ENCODE peak calls at places on chromosomes 16 and 17, in eight cellular contexts. One of them, this sample, is unnamed.

GRCh38 chr17:17539591-17539990 is 43.4 kb upstream of the RASD1 start:
- DNase-seq in activated CD4-positive, alpha-beta T cell treated with anti-CD3 and anti-CD28 coated beads, Interleukin-2, amount 50 U/mL, for 48 hours: no peak
- DNase-seq in Calu3: no peak
- DNase-seq in stimulated activated CD4-positive, alpha-beta T cell treated with anti-CD3 and anti-CD28 coated beads, Interleukin-15, amount 100 ng/mL, for 1 hour: no peak
- DNase-seq in AG20443: no peak
- DNase-seq in activated B cell treated with CpG ODN at 0.5 μM for 24 hours: no peak
- DNase-seq in fibroblast of gingiva: no peak
- DNase-seq in HFFc6: no peak
- DNase-seq in this sample: no peak

GRCh38 chr17:957856-958421 is 21.6 kb downstream of the NXN start:
- DNase-seq in fibroblast of gingiva: no peak
- DNase-seq in AG20443: no peak
- DNase-seq in stimulated activated CD4-positive, alpha-beta T cell treated with anti-CD3 and anti-CD28 coated beads, Interleukin-15, amount 100 ng/mL, for 1 hour: no peak
- DNase-seq in HFFc6: no peak
- DNase-seq in activated B cell treated with CpG ODN at 0.5 μM for 24 hours: no peak
- DNase-seq in activated CD4-positive, alpha-beta T cell treated with anti-CD3 and anti-CD28 coated beads, Interleukin-2, amount 50 U/mL, for 48 hours: no peak
- DNase-seq in Calu3: no peak
- DNase-seq in this sample: no peak

GRCh38 chr17:6494239-6494941 is 50.1 kb downstream of the PIMREG start:
- DNase-seq in activated B cell treated with CpG ODN at 0.5 μM for 24 hours: no peak
- DNase-seq in AG20443: no peak
- DNase-seq in fibroblast of gingiva: no peak
- DNase-seq in HFFc6: no peak
- DNase-seq in Calu3: peak; percentile 36
- DNase-seq in stimulated activated CD4-positive, alpha-beta T cell treated with anti-CD3 and anti-CD28 coated beads, Interleukin-15, amount 100 ng/mL, for 1 hour: no peak
- DNase-seq in activated CD4-positive, alpha-beta T cell treated with anti-CD3 and anti-CD28 coated beads, Interleukin-2, amount 50 U/mL, for 48 hours: no peak
- DNase-seq in this sample: no peak

GRCh38 chr17:28908640-28909098 is 5.8 kb upstream of the DHRS13 start:
- DNase-seq in Calu3: no peak
- DNase-seq in activated B cell treated with CpG ODN at 0.5 μM for 24 hours: no peak
- DNase-seq in AG20443: peak; percentile 85
- DNase-seq in stimulated activated CD4-positive, alpha-beta T cell treated with anti-CD3 and anti-CD28 coated beads, Interleukin-15, amount 100 ng/mL, for 1 hour: no peak
- DNase-seq in fibroblast of gingiva: peak; percentile 72
- DNase-seq in HFFc6: peak; percentile 61
- DNase-seq in activated CD4-positive, alpha-beta T cell treated with anti-CD3 and anti-CD28 coated beads, Interleukin-2, amount 50 U/mL, for 48 hours: no peak
- DNase-seq in this sample: no peak

GRCh38 chr17:11598274-11599221 is at the start of gene DNAH9:
- DNase-seq in AG20443: peak; percentile 55
- DNase-seq in HFFc6: no peak
- DNase-seq in fibroblast of gingiva: no peak
- DNase-seq in Calu3: peak; percentile 93
- DNase-seq in activated B cell treated with CpG ODN at 0.5 μM for 24 hours: no peak
- DNase-seq in stimulated activated CD4-positive, alpha-beta T cell treated with anti-CD3 and anti-CD28 coated beads, Interleukin-15, amount 100 ng/mL, for 1 hour: no peak
- DNase-seq in activated CD4-positive, alpha-beta T cell treated with anti-CD3 and anti-CD28 coated beads, Interleukin-2, amount 50 U/mL, for 48 hours: peak; percentile 9
- DNase-seq in this sample: peak; percentile 50

GRCh38 chr17:80274871-80275449 is 14.3 kb downstream of the RNF213 start:
- DNase-seq in AG20443: no peak
- DNase-seq in fibroblast of gingiva: no peak
- DNase-seq in Calu3: no peak
- DNase-seq in stimulated activated CD4-positive, alpha-beta T cell treated with anti-CD3 and anti-CD28 coated beads, Interleukin-15, amount 100 ng/mL, for 1 hour: no peak
- DNase-seq in activated CD4-positive, alpha-beta T cell treated with anti-CD3 and anti-CD28 coated beads, Interleukin-2, amount 50 U/mL, for 48 hours: no peak
- DNase-seq in activated B cell treated with CpG ODN at 0.5 μM for 24 hours: no peak
- DNase-seq in HFFc6: no peak
- DNase-seq in this sample: no peak

GRCh38 chr17:4499431-4500187 is 928 bp downstream of the SPNS2 start:
- DNase-seq in activated B cell treated with CpG ODN at 0.5 μM for 24 hours: peak; percentile 30
- DNase-seq in Calu3: no peak
- DNase-seq in HFFc6: no peak
- DNase-seq in fibroblast of gingiva: no peak
- DNase-seq in stimulated activated CD4-positive, alpha-beta T cell treated with anti-CD3 and anti-CD28 coated beads, Interleukin-15, amount 100 ng/mL, for 1 hour: no peak
- DNase-seq in AG20443: no peak
- DNase-seq in activated CD4-positive, alpha-beta T cell treated with anti-CD3 and anti-CD28 coated beads, Interleukin-2, amount 50 U/mL, for 48 hours: peak; percentile 19
- DNase-seq in this sample: no peak

GRCh38 chr17:34116306-34116705 is 138.8 kb upstream of the CCL2 start:
- DNase-seq in Calu3: no peak
- DNase-seq in AG20443: no peak
- DNase-seq in activated CD4-positive, alpha-beta T cell treated with anti-CD3 and anti-CD28 coated beads, Interleukin-2, amount 50 U/mL, for 48 hours: no peak
- DNase-seq in stimulated activated CD4-positive, alpha-beta T cell treated with anti-CD3 and anti-CD28 coated beads, Interleukin-15, amount 100 ng/mL, for 1 hour: no peak
- DNase-seq in activated B cell treated with CpG ODN at 0.5 μM for 24 hours: no peak
- DNase-seq in HFFc6: no peak
- DNase-seq in fibroblast of gingiva: no peak
- DNase-seq in this sample: no peak

GRCh38 chr17:40095944-40096791 is 4.2 kb downstream of the NR1D1 start:
- DNase-seq in stimulated activated CD4-positive, alpha-beta T cell treated with anti-CD3 and anti-CD28 coated beads, Interleukin-15, amount 100 ng/mL, for 1 hour: peak; percentile 59
- DNase-seq in fibroblast of gingiva: peak; percentile 38
- DNase-seq in HFFc6: no peak
- DNase-seq in AG20443: no peak
- DNase-seq in Calu3: no peak
- DNase-seq in activated B cell treated with CpG ODN at 0.5 μM for 24 hours: peak; percentile 58
- DNase-seq in activated CD4-positive, alpha-beta T cell treated with anti-CD3 and anti-CD28 coated beads, Interleukin-2, amount 50 U/mL, for 48 hours: peak; percentile 75
- DNase-seq in this sample: peak; percentile 41

GRCh38 chr17:61997649-61998048 is 67.4 kb downstream of the MED13 start:
- DNase-seq in stimulated activated CD4-positive, alpha-beta T cell treated with anti-CD3 and anti-CD28 coated beads, Interleukin-15, amount 100 ng/mL, for 1 hour: no peak
- DNase-seq in activated CD4-positive, alpha-beta T cell treated with anti-CD3 and anti-CD28 coated beads, Interleukin-2, amount 50 U/mL, for 48 hours: no peak
- DNase-seq in HFFc6: peak; percentile 75
- DNase-seq in Calu3: no peak
- DNase-seq in fibroblast of gingiva: peak; percentile 61
- DNase-seq in AG20443: peak; percentile 42
- DNase-seq in activated B cell treated with CpG ODN at 0.5 μM for 24 hours: no peak
- DNase-seq in this sample: no peak

GRCh38 chr16:86342161-86342560 is 168.2 kb upstream of the FOXF1 start:
- DNase-seq in AG20443: no peak
- DNase-seq in Calu3: no peak
- DNase-seq in activated CD4-positive, alpha-beta T cell treated with anti-CD3 and anti-CD28 coated beads, Interleukin-2, amount 50 U/mL, for 48 hours: no peak
- DNase-seq in activated B cell treated with CpG ODN at 0.5 μM for 24 hours: no peak
- DNase-seq in fibroblast of gingiva: no peak
- DNase-seq in stimulated activated CD4-positive, alpha-beta T cell treated with anti-CD3 and anti-CD28 coated beads, Interleukin-15, amount 100 ng/mL, for 1 hour: no peak
- DNase-seq in HFFc6: no peak
- DNase-seq in this sample: no peak

GRCh38 chr16:16045879-16046278 is 96.5 kb downstream of the ABCC1 start:
- DNase-seq in fibroblast of gingiva: no peak
- DNase-seq in activated B cell treated with CpG ODN at 0.5 μM for 24 hours: no peak
- DNase-seq in HFFc6: no peak
- DNase-seq in AG20443: no peak
- DNase-seq in Calu3: no peak
- DNase-seq in activated CD4-positive, alpha-beta T cell treated with anti-CD3 and anti-CD28 coated beads, Interleukin-2, amount 50 U/mL, for 48 hours: no peak
- DNase-seq in stimulated activated CD4-positive, alpha-beta T cell treated with anti-CD3 and anti-CD28 coated beads, Interleukin-15, amount 100 ng/mL, for 1 hour: no peak
- DNase-seq in this sample: peak; percentile 8

GRCh38 chr16:72875291-72876036 is 172.5 kb downstream of the ZFHX3 start:
- DNase-seq in activated CD4-positive, alpha-beta T cell treated with anti-CD3 and anti-CD28 coated beads, Interleukin-2, amount 50 U/mL, for 48 hours: no peak
- DNase-seq in activated B cell treated with CpG ODN at 0.5 μM for 24 hours: no peak
- DNase-seq in Calu3: peak; percentile 21
- DNase-seq in AG20443: no peak
- DNase-seq in stimulated activated CD4-positive, alpha-beta T cell treated with anti-CD3 and anti-CD28 coated beads, Interleukin-15, amount 100 ng/mL, for 1 hour: no peak
- DNase-seq in HFFc6: no peak
- DNase-seq in fibroblast of gingiva: no peak
- DNase-seq in this sample: peak; percentile 71

GRCh38 chr16:78437352-78437968 is 338.0 kb downstream of the WWOX start:
- DNase-seq in activated CD4-positive, alpha-beta T cell treated with anti-CD3 and anti-CD28 coated beads, Interleukin-2, amount 50 U/mL, for 48 hours: peak; percentile 10
- DNase-seq in stimulated activated CD4-positive, alpha-beta T cell treated with anti-CD3 and anti-CD28 coated beads, Interleukin-15, amount 100 ng/mL, for 1 hour: no peak
- DNase-seq in AG20443: peak; percentile 27
- DNase-seq in activated B cell treated with CpG ODN at 0.5 μM for 24 hours: no peak
- DNase-seq in HFFc6: no peak
- DNase-seq in fibroblast of gingiva: no peak
- DNase-seq in Calu3: peak; percentile 72
- DNase-seq in this sample: no peak

GRCh38 chr16:25799816-25800215 is 108.1 kb downstream of the HS3ST4 start:
- DNase-seq in activated CD4-positive, alpha-beta T cell treated with anti-CD3 and anti-CD28 coated beads, Interleukin-2, amount 50 U/mL, for 48 hours: no peak
- DNase-seq in AG20443: no peak
- DNase-seq in HFFc6: no peak
- DNase-seq in activated B cell treated with CpG ODN at 0.5 μM for 24 hours: no peak
- DNase-seq in fibroblast of gingiva: no peak
- DNase-seq in stimulated activated CD4-positive, alpha-beta T cell treated with anti-CD3 and anti-CD28 coated beads, Interleukin-15, amount 100 ng/mL, for 1 hour: no peak
- DNase-seq in Calu3: no peak
- DNase-seq in this sample: no peak

GRCh38 chr16:55728797-55729196 is 73.0 kb downstream of the SLC6A2 start:
- DNase-seq in fibroblast of gingiva: no peak
- DNase-seq in stimulated activated CD4-positive, alpha-beta T cell treated with anti-CD3 and anti-CD28 coated beads, Interleukin-15, amount 100 ng/mL, for 1 hour: no peak
- DNase-seq in activated B cell treated with CpG ODN at 0.5 μM for 24 hours: no peak
- DNase-seq in activated CD4-positive, alpha-beta T cell treated with anti-CD3 and anti-CD28 coated beads, Interleukin-2, amount 50 U/mL, for 48 hours: no peak
- DNase-seq in HFFc6: no peak
- DNase-seq in AG20443: no peak
- DNase-seq in Calu3: no peak
- DNase-seq in this sample: no peak

GRCh38 chr17:66290097-66290722 is 12.2 kb upstream of the PRKCA start:
- DNase-seq in HFFc6: no peak
- DNase-seq in AG20443: no peak
- DNase-seq in Calu3: no peak
- DNase-seq in activated B cell treated with CpG ODN at 0.5 μM for 24 hours: no peak
- DNase-seq in stimulated activated CD4-positive, alpha-beta T cell treated with anti-CD3 and anti-CD28 coated beads, Interleukin-15, amount 100 ng/mL, for 1 hour: no peak
- DNase-seq in fibroblast of gingiva: no peak
- DNase-seq in activated CD4-positive, alpha-beta T cell treated with anti-CD3 and anti-CD28 coated beads, Interleukin-2, amount 50 U/mL, for 48 hours: no peak
- DNase-seq in this sample: no peak

GRCh38 chr17:81930142-81931125 is 2.9 kb upstream of the MAFG start:
- DNase-seq in fibroblast of gingiva: no peak
- DNase-seq in AG20443: no peak
- DNase-seq in Calu3: peak; percentile 41
- DNase-seq in activated CD4-positive, alpha-beta T cell treated with anti-CD3 and anti-CD28 coated beads, Interleukin-2, amount 50 U/mL, for 48 hours: no peak
- DNase-seq in stimulated activated CD4-positive, alpha-beta T cell treated with anti-CD3 and anti-CD28 coated beads, Interleukin-15, amount 100 ng/mL, for 1 hour: no peak
- DNase-seq in activated B cell treated with CpG ODN at 0.5 μM for 24 hours: no peak
- DNase-seq in HFFc6: no peak
- DNase-seq in this sample: no peak

GRCh38 chr16:83713597-83713996 is 94.2 kb upstream of the HSBP1 start:
- DNase-seq in activated CD4-positive, alpha-beta T cell treated with anti-CD3 and anti-CD28 coated beads, Interleukin-2, amount 50 U/mL, for 48 hours: no peak
- DNase-seq in Calu3: no peak
- DNase-seq in stimulated activated CD4-positive, alpha-beta T cell treated with anti-CD3 and anti-CD28 coated beads, Interleukin-15, amount 100 ng/mL, for 1 hour: no peak
- DNase-seq in activated B cell treated with CpG ODN at 0.5 μM for 24 hours: no peak
- DNase-seq in HFFc6: no peak
- DNase-seq in fibroblast of gingiva: no peak
- DNase-seq in AG20443: no peak
- DNase-seq in this sample: no peak

GRCh38 chr16:58451945-58452401 is 48.0 kb upstream of the NDRG4 start:
- DNase-seq in HFFc6: peak; percentile 65
- DNase-seq in AG20443: no peak
- DNase-seq in activated B cell treated with CpG ODN at 0.5 μM for 24 hours: no peak
- DNase-seq in stimulated activated CD4-positive, alpha-beta T cell treated with anti-CD3 and anti-CD28 coated beads, Interleukin-15, amount 100 ng/mL, for 1 hour: no peak
- DNase-seq in Calu3: no peak
- DNase-seq in fibroblast of gingiva: peak; percentile 8
- DNase-seq in activated CD4-positive, alpha-beta T cell treated with anti-CD3 and anti-CD28 coated beads, Interleukin-2, amount 50 U/mL, for 48 hours: no peak
- DNase-seq in this sample: no peak

GRCh38 chr16:23107117-23107516 is 42.1 kb downstream of the USP31 start:
- DNase-seq in activated B cell treated with CpG ODN at 0.5 μM for 24 hours: no peak
- DNase-seq in stimulated activated CD4-positive, alpha-beta T cell treated with anti-CD3 and anti-CD28 coated beads, Interleukin-15, amount 100 ng/mL, for 1 hour: no peak
- DNase-seq in HFFc6: no peak
- DNase-seq in Calu3: no peak
- DNase-seq in activated CD4-positive, alpha-beta T cell treated with anti-CD3 and anti-CD28 coated beads, Interleukin-2, amount 50 U/mL, for 48 hours: no peak
- DNase-seq in fibroblast of gingiva: no peak
- DNase-seq in AG20443: no peak
- DNase-seq in this sample: no peak

GRCh38 chr17:40086150-40087044 is 14.0 kb downstream of the NR1D1 start:
- DNase-seq in HFFc6: no peak
- DNase-seq in AG20443: peak; percentile 75
- DNase-seq in activated B cell treated with CpG ODN at 0.5 μM for 24 hours: peak; percentile 63
- DNase-seq in stimulated activated CD4-positive, alpha-beta T cell treated with anti-CD3 and anti-CD28 coated beads, Interleukin-15, amount 100 ng/mL, for 1 hour: no peak
- DNase-seq in fibroblast of gingiva: no peak
- DNase-seq in Calu3: peak; percentile 100
- DNase-seq in activated CD4-positive, alpha-beta T cell treated with anti-CD3 and anti-CD28 coated beads, Interleukin-2, amount 50 U/mL, for 48 hours: peak; percentile 67
- DNase-seq in this sample: no peak

GRCh38 chr17:48625502-48626201 is 506 bp downstream of the HOXB9 start:
- DNase-seq in HFFc6: no peak
- DNase-seq in stimulated activated CD4-positive, alpha-beta T cell treated with anti-CD3 and anti-CD28 coated beads, Interleukin-15, amount 100 ng/mL, for 1 hour: no peak
- DNase-seq in activated CD4-positive, alpha-beta T cell treated with anti-CD3 and anti-CD28 coated beads, Interleukin-2, amount 50 U/mL, for 48 hours: peak; percentile 45
- DNase-seq in activated B cell treated with CpG ODN at 0.5 μM for 24 hours: peak; percentile 50
- DNase-seq in Calu3: peak; percentile 84
- DNase-seq in AG20443: peak; percentile 69
- DNase-seq in fibroblast of gingiva: no peak
- DNase-seq in this sample: peak; percentile 63

GRCh38 chr17:76404256-76404655 is 19.8 kb downstream of the SPHK1 start:
- DNase-seq in activated CD4-positive, alpha-beta T cell treated with anti-CD3 and anti-CD28 coated beads, Interleukin-2, amount 50 U/mL, for 48 hours: no peak
- DNase-seq in AG20443: no peak
- DNase-seq in activated B cell treated with CpG ODN at 0.5 μM for 24 hours: no peak
- DNase-seq in stimulated activated CD4-positive, alpha-beta T cell treated with anti-CD3 and anti-CD28 coated beads, Interleukin-15, amount 100 ng/mL, for 1 hour: no peak
- DNase-seq in fibroblast of gingiva: no peak
- DNase-seq in Calu3: no peak
- DNase-seq in HFFc6: no peak
- DNase-seq in this sample: no peak

GRCh38 chr17:66459811-66460270 is 157.4 kb downstream of the PRKCA start:
- DNase-seq in fibroblast of gingiva: peak; percentile 99
- DNase-seq in activated B cell treated with CpG ODN at 0.5 μM for 24 hours: no peak
- DNase-seq in Calu3: peak; percentile 61
- DNase-seq in AG20443: peak; percentile 93
- DNase-seq in activated CD4-positive, alpha-beta T cell treated with anti-CD3 and anti-CD28 coated beads, Interleukin-2, amount 50 U/mL, for 48 hours: no peak
- DNase-seq in stimulated activated CD4-positive, alpha-beta T cell treated with anti-CD3 and anti-CD28 coated beads, Interleukin-15, amount 100 ng/mL, for 1 hour: no peak
- DNase-seq in HFFc6: peak; percentile 94
- DNase-seq in this sample: peak; percentile 80

This sample was measured in trophoblast cell.